ENCODE peak calls at places on chromosomes 1 and 21, in eight cellular contexts. One of them, this sample, is unnamed.

GRCh38 chr1:36269408-36269838 is 36.7 kb upstream of the SH3D21 start:
- DNase-seq in prostate gland: peak
- DNase-seq in GM12891: no peak
- DNase-seq in HCT116: no peak
- DNase-seq in endothelial cell of umbilical vein: no peak
- DNase-seq in esophagus muscularis mucosa: no peak
- DNase-seq in Panc1: no peak
- DNase-seq in GM23338: no peak
- DNase-seq in this sample: no peak

GRCh38 chr1:58908539-58909161 is 124.8 kb upstream of the JUN start:
- DNase-seq in prostate gland: no peak
- DNase-seq in GM12891: no peak
- DNase-seq in HCT116: no peak
- DNase-seq in endothelial cell of umbilical vein: no peak
- DNase-seq in esophagus muscularis mucosa: peak
- DNase-seq in Panc1: no peak
- DNase-seq in GM23338: no peak
- DNase-seq in this sample: no peak

GRCh38 chr1:107264561-107264960 is 123.7 kb downstream of the NTNG1 start:
- DNase-seq in prostate gland: no peak
- DNase-seq in GM12891: no peak
- DNase-seq in HCT116: no peak
- DNase-seq in endothelial cell of umbilical vein: peak
- DNase-seq in esophagus muscularis mucosa: no peak
- DNase-seq in Panc1: no peak
- DNase-seq in GM23338: no peak
- DNase-seq in this sample: no peak

GRCh38 chr1:59072017-59072947 is 224.6 kb upstream of the FGGY start:
- DNase-seq in prostate gland: no peak
- DNase-seq in GM12891: no peak
- DNase-seq in HCT116: no peak
- DNase-seq in endothelial cell of umbilical vein: peak
- DNase-seq in esophagus muscularis mucosa: no peak
- DNase-seq in Panc1: no peak
- DNase-seq in GM23338: peak
- DNase-seq in this sample: no peak

GRCh38 chr1:239633432-239633831 is 247.1 kb downstream of the CHRM3 start:
- DNase-seq in prostate gland: no peak
- DNase-seq in GM12891: no peak
- DNase-seq in HCT116: no peak
- DNase-seq in endothelial cell of umbilical vein: no peak
- DNase-seq in esophagus muscularis mucosa: no peak
- DNase-seq in Panc1: no peak
- DNase-seq in GM23338: peak
- DNase-seq in this sample: no peak

GRCh38 chr1:8109226-8109625 is 83.1 kb upstream of the ERRFI1 start:
- DNase-seq in prostate gland: no peak
- DNase-seq in GM12891: no peak
- DNase-seq in HCT116: no peak
- DNase-seq in endothelial cell of umbilical vein: no peak
- DNase-seq in esophagus muscularis mucosa: no peak
- DNase-seq in Panc1: no peak
- DNase-seq in GM23338: no peak
- DNase-seq in this sample: no peak

GRCh38 chr1:245807954-245808719 is 653.4 kb downstream of the KIF26B start:
- DNase-seq in prostate gland: no peak
- DNase-seq in GM12891: no peak
- DNase-seq in HCT116: no peak
- DNase-seq in endothelial cell of umbilical vein: no peak
- DNase-seq in esophagus muscularis mucosa: no peak
- DNase-seq in Panc1: no peak
- DNase-seq in GM23338: no peak
- DNase-seq in this sample: no peak

GRCh38 chr1:109877320-109877771 is 33.3 kb upstream of the CSF1 start:
- DNase-seq in prostate gland: no peak
- DNase-seq in GM12891: no peak
- DNase-seq in HCT116: no peak
- DNase-seq in endothelial cell of umbilical vein: peak
- DNase-seq in esophagus muscularis mucosa: peak
- DNase-seq in Panc1: no peak
- DNase-seq in GM23338: peak
- DNase-seq in this sample: no peak

GRCh38 chr21:35606136-35606535 is 454.2 kb downstream of the SETD4 start:
- DNase-seq in prostate gland: no peak
- DNase-seq in GM12891: no peak
- DNase-seq in HCT116: no peak
- DNase-seq in endothelial cell of umbilical vein: no peak
- DNase-seq in esophagus muscularis mucosa: no peak
- DNase-seq in Panc1: no peak
- DNase-seq in GM23338: no peak
- DNase-seq in this sample: no peak

GRCh38 chr1:8017495-8018310 is 8.4 kb downstream of the ERRFI1 start:
- DNase-seq in prostate gland: peak
- DNase-seq in GM12891: no peak
- DNase-seq in HCT116: no peak
- DNase-seq in endothelial cell of umbilical vein: no peak
- DNase-seq in esophagus muscularis mucosa: no peak
- DNase-seq in Panc1: no peak
- DNase-seq in GM23338: no peak
- DNase-seq in this sample: no peak

GRCh38 chr1:220011620-220012019 is 34.7 kb downstream of the EPRS1 start:
- DNase-seq in prostate gland: no peak
- DNase-seq in GM12891: no peak
- DNase-seq in HCT116: no peak
- DNase-seq in endothelial cell of umbilical vein: no peak
- DNase-seq in esophagus muscularis mucosa: no peak
- DNase-seq in Panc1: no peak
- DNase-seq in GM23338: no peak
- DNase-seq in this sample: no peak

GRCh38 chr21:16250282-16250681 is 520.5 kb downstream of the USP25 start:
- DNase-seq in prostate gland: no peak
- DNase-seq in GM12891: no peak
- DNase-seq in HCT116: no peak
- DNase-seq in endothelial cell of umbilical vein: no peak
- DNase-seq in esophagus muscularis mucosa: no peak
- DNase-seq in Panc1: no peak
- DNase-seq in GM23338: no peak
- DNase-seq in this sample: no peak

GRCh38 chr1:152344463-152344862 is 15.3 kb downstream of the FLG2 start:
- DNase-seq in prostate gland: no peak
- DNase-seq in GM12891: no peak
- DNase-seq in HCT116: no peak
- DNase-seq in endothelial cell of umbilical vein: no peak
- DNase-seq in esophagus muscularis mucosa: no peak
- DNase-seq in Panc1: no peak
- DNase-seq in GM23338: no peak
- DNase-seq in this sample: no peak

GRCh38 chr1:212655668-212656440 is 43.8 kb downstream of the BATF3 start:
- DNase-seq in prostate gland: no peak
- DNase-seq in GM12891: no peak
- DNase-seq in HCT116: peak
- DNase-seq in endothelial cell of umbilical vein: no peak
- DNase-seq in esophagus muscularis mucosa: peak
- DNase-seq in Panc1: no peak
- DNase-seq in GM23338: no peak
- DNase-seq in this sample: no peak

GRCh38 chr1:15525043-15525958 is 1.3 kb upstream of the CASP9 start:
- DNase-seq in prostate gland: no peak
- DNase-seq in GM12891: no peak
- DNase-seq in HCT116: peak
- DNase-seq in endothelial cell of umbilical vein: no peak
- DNase-seq in esophagus muscularis mucosa: no peak
- DNase-seq in Panc1: no peak
- DNase-seq in GM23338: peak
- DNase-seq in this sample: peak

GRCh38 chr1:15526021-15526489 is 593 bp upstream of the DNAJC16 start:
- DNase-seq in prostate gland: peak
- DNase-seq in GM12891: no peak
- DNase-seq in HCT116: no peak
- DNase-seq in endothelial cell of umbilical vein: no peak
- DNase-seq in esophagus muscularis mucosa: no peak
- DNase-seq in Panc1: no peak
- DNase-seq in GM23338: peak
- DNase-seq in this sample: no peak

GRCh38 chr1:15523922-15524282 is at the start of gene CASP9:
- DNase-seq in prostate gland: no peak
- DNase-seq in GM12891: no peak
- DNase-seq in HCT116: no peak
- DNase-seq in endothelial cell of umbilical vein: no peak
- DNase-seq in esophagus muscularis mucosa: no peak
- DNase-seq in Panc1: no peak
- DNase-seq in GM23338: no peak
- DNase-seq in this sample: no peak

GRCh38 chr1:15523104-15523921 is 702 bp downstream of the CASP9 start:
- DNase-seq in prostate gland: no peak
- DNase-seq in GM12891: no peak
- DNase-seq in HCT116: no peak
- DNase-seq in endothelial cell of umbilical vein: no peak
- DNase-seq in esophagus muscularis mucosa: no peak
- DNase-seq in Panc1: no peak
- DNase-seq in GM23338: no peak
- DNase-seq in this sample: no peak

GRCh38 chr1:15524283-15525042 is 448 bp upstream of the CASP9 start:
- DNase-seq in prostate gland: peak
- DNase-seq in GM12891: peak
- DNase-seq in HCT116: peak
- DNase-seq in endothelial cell of umbilical vein: peak
- DNase-seq in esophagus muscularis mucosa: peak
- DNase-seq in Panc1: peak
- DNase-seq in GM23338: peak
- DNase-seq in this sample: peak
- TF ChIP-seq POLR2AphosphoS5 in prostate gland: peak
- TF ChIP-seq POLR2AphosphoS5 in GM12891: no peak
- TF ChIP-seq POLR2AphosphoS5 in HCT116: peak
- TF ChIP-seq POLR2AphosphoS5 in endothelial cell of umbilical vein: peak
- TF ChIP-seq POLR2AphosphoS5 in esophagus muscularis mucosa: peak
- TF ChIP-seq POLR2AphosphoS5 in Panc1: no peak
- TF ChIP-seq POLR2AphosphoS5 in GM23338: no peak
- TF ChIP-seq POLR2AphosphoS5 in this sample: no peak

GRCh38 chr21:24941316-24942185 is 665.7 kb downstream of the MRPL39 start:
- DNase-seq in prostate gland: peak
- DNase-seq in GM12891: no peak
- DNase-seq in HCT116: no peak
- DNase-seq in endothelial cell of umbilical vein: no peak
- DNase-seq in esophagus muscularis mucosa: no peak
- DNase-seq in Panc1: no peak
- DNase-seq in GM23338: peak
- DNase-seq in this sample: no peak
- TF ChIP-seq POLR2AphosphoS5 in prostate gland: peak
- TF ChIP-seq POLR2AphosphoS5 in GM12891: no peak
- TF ChIP-seq POLR2AphosphoS5 in HCT116: no peak
- TF ChIP-seq POLR2AphosphoS5 in endothelial cell of umbilical vein: no peak
- TF ChIP-seq POLR2AphosphoS5 in esophagus muscularis mucosa: no peak
- TF ChIP-seq POLR2AphosphoS5 in Panc1: no peak
- TF ChIP-seq POLR2AphosphoS5 in GM23338: no peak
- TF ChIP-seq POLR2AphosphoS5 in this sample: no peak

GRCh38 chr21:42301371-42302291 is 13.6 kb downstream of the TFF3 start:
- DNase-seq in prostate gland: no peak
- DNase-seq in GM12891: no peak
- DNase-seq in HCT116: no peak
- DNase-seq in endothelial cell of umbilical vein: no peak
- DNase-seq in esophagus muscularis mucosa: no peak
- DNase-seq in Panc1: no peak
- DNase-seq in GM23338: no peak
- DNase-seq in this sample: no peak
- TF ChIP-seq POLR2AphosphoS5 in prostate gland: no peak
- TF ChIP-seq POLR2AphosphoS5 in GM12891: no peak
- TF ChIP-seq POLR2AphosphoS5 in HCT116: no peak
- TF ChIP-seq POLR2AphosphoS5 in endothelial cell of umbilical vein: no peak
- TF ChIP-seq POLR2AphosphoS5 in esophagus muscularis mucosa: peak
- TF ChIP-seq POLR2AphosphoS5 in Panc1: no peak
- TF ChIP-seq POLR2AphosphoS5 in GM23338: no peak
- TF ChIP-seq POLR2AphosphoS5 in this sample: no peak

GRCh38 chr21:44869860-44870747 is 3.4 kb downstream of the PTTG1IP start:
- DNase-seq in prostate gland: no peak
- DNase-seq in GM12891: no peak
- DNase-seq in HCT116: peak
- DNase-seq in endothelial cell of umbilical vein: peak
- DNase-seq in esophagus muscularis mucosa: no peak
- DNase-seq in Panc1: no peak
- DNase-seq in GM23338: no peak
- DNase-seq in this sample: no peak

GRCh38 chr21:44870748-44871495 is 2.6 kb downstream of the PTTG1IP start:
- DNase-seq in prostate gland: peak
- DNase-seq in GM12891: no peak
- DNase-seq in HCT116: peak
- DNase-seq in endothelial cell of umbilical vein: peak
- DNase-seq in esophagus muscularis mucosa: no peak
- DNase-seq in Panc1: no peak
- DNase-seq in GM23338: no peak
- DNase-seq in this sample: no peak

GRCh38 chr21:44872266-44872567 is 1.3 kb downstream of the PTTG1IP start:
- DNase-seq in prostate gland: no peak
- DNase-seq in GM12891: no peak
- DNase-seq in HCT116: no peak
- DNase-seq in endothelial cell of umbilical vein: no peak
- DNase-seq in esophagus muscularis mucosa: no peak
- DNase-seq in Panc1: no peak
- DNase-seq in GM23338: no peak
- DNase-seq in this sample: no peak

GRCh38 chr21:44872568-44873355 is 728 bp downstream of the PTTG1IP start:
- DNase-seq in prostate gland: peak
- DNase-seq in GM12891: no peak
- DNase-seq in HCT116: no peak
- DNase-seq in endothelial cell of umbilical vein: peak
- DNase-seq in esophagus muscularis mucosa: no peak
- DNase-seq in Panc1: no peak
- DNase-seq in GM23338: peak
- DNase-seq in this sample: no peak

GRCh38 chr21:44871576-44872265 is 1.8 kb downstream of the PTTG1IP start:
- DNase-seq in prostate gland: peak
- DNase-seq in GM12891: no peak
- DNase-seq in HCT116: no peak
- DNase-seq in endothelial cell of umbilical vein: peak
- DNase-seq in esophagus muscularis mucosa: no peak
- DNase-seq in Panc1: no peak
- DNase-seq in GM23338: no peak
- DNase-seq in this sample: no peak
- TF ChIP-seq POLR2AphosphoS5 in prostate gland: no peak
- TF ChIP-seq POLR2AphosphoS5 in GM12891: no peak
- TF ChIP-seq POLR2AphosphoS5 in HCT116: no peak
- TF ChIP-seq POLR2AphosphoS5 in endothelial cell of umbilical vein: no peak
- TF ChIP-seq POLR2AphosphoS5 in esophagus muscularis mucosa: no peak
- TF ChIP-seq POLR2AphosphoS5 in Panc1: no peak
- TF ChIP-seq POLR2AphosphoS5 in GM23338: no peak
- TF ChIP-seq POLR2AphosphoS5 in this sample: no peak